ENCODE peak calls at places on chromosomes 13 and 19, in six cellular contexts. N, G, E, W, P and B are unnamed samples.

GRCh38 chr19:45863840-45864628 is at the start of gene FOXA3:
- DNase-seq in G (peak), N (peak), E (no peak), P (peak), W (no peak), B (no peak)

GRCh38 chr19:46351241-46352041 is 4.6 kb downstream of the PPP5C start:
- DNase-seq in E (peak), W (peak), P (peak), N (peak), G (no peak), B (no peak)

GRCh38 chr19:511101-511841 is 4.0 kb downstream of the TPGS1 start:
- DNase-seq in W (no peak), G (peak), P (no peak), E (no peak), N (peak), B (no peak)

GRCh38 chr19:1942934-1943555 is 2.1 kb downstream of the CSNK1G2 start:
- DNase-seq in P (peak), W (no peak), E (no peak), N (peak), G (peak), B (no peak)

GRCh38 chr13:83024226-83024625 is 858.0 kb downstream of the SLITRK1 start:
- DNase-seq in P (no peak), W (no peak), E (no peak), G (no peak), N (no peak), B (no peak)

GRCh38 chr13:27918918-27919255 is 913 bp upstream of the PDX1 start:
- DNase-seq in P (no peak), E (no peak), G (no peak), N (no peak), W (no peak), B (no peak)

GRCh38 chr19:51441410-51442390 is 16.6 kb downstream of the SIGLEC8 start:
- DNase-seq in N (no peak), P (peak), W (no peak), G (no peak), E (no peak), B (no peak)

GRCh38 chr19:38877781-38878574 is at the start of gene RINL:
- DNase-seq in N (no peak), P (no peak), E (no peak), G (no peak), W (no peak), B (peak)

GRCh38 chr19:37251308-37252229 is 33.6 kb downstream of the ZNF383 start:
- DNase-seq in N (peak), W (peak), G (peak), P (peak), E (peak), B (peak)

GRCh38 chr13:84086847-84087162 is 204.5 kb upstream of the SLITRK1 start:
- DNase-seq in G (no peak), P (no peak), E (no peak), W (no peak), N (no peak), B (no peak)

GRCh38 chr13:97289514-97290298 is 67.6 kb downstream of the MBNL2 start:
- DNase-seq in N (no peak), P (no peak), E (no peak), G (no peak), W (no peak), B (no peak)

GRCh38 chr19:3615524-3616135 is 9.0 kb upstream of the TBXA2R start:
- DNase-seq in N (no peak), E (no peak), G (no peak), W (no peak), P (no peak), B (no peak)